ENCODE peak calls at places on chromosomes 13 and 19, in five cellular contexts. R is fibroblast of lung, L is AG04450, F is HS-27A, X is fibroblast of pulmonary artery. Q is an unnamed sample.

GRCh38 chr19:19382118-19382517 is 23.4 kb upstream of the GATAD2A start:
- DNase-seq in R (no peak), F (no peak), X (no peak), L (no peak), Q (no peak)

GRCh38 chr13:65965496-65965895 is 1264.6 kb downstream of the PCDH9 start:
- DNase-seq in F (no peak), R (peak; percentile 33), X (peak; percentile 44), L (no peak), Q (no peak)

GRCh38 chr19:495440-496332 is 600 bp upstream of the MADCAM1 start:
- DNase-seq in F (no peak), L (no peak), X (peak; percentile 44), R (peak; percentile 20), Q (peak; percentile 55)

GRCh38 chr13:46062190-46062589 is 9.6 kb upstream of the ZC3H13 start:
- DNase-seq in L (no peak), F (no peak), X (peak; percentile 41), R (peak; percentile 18), Q (no peak)

GRCh38 chr13:113023694-113024430 is 54.8 kb downstream of the MCF2L start:
- DNase-seq in R (no peak), X (no peak), F (no peak), L (no peak), Q (no peak)

GRCh38 chr13:113397606-113398425 is 33.9 kb upstream of the GRTP1 start:
- DNase-seq in F (no peak), X (no peak), R (no peak), L (no peak), Q (no peak)

GRCh38 chr13:106337096-106337495 is 198.4 kb downstream of the EFNB2 start:
- DNase-seq in X (no peak), L (peak; percentile 4), F (no peak), R (peak; percentile 52), Q (no peak)

GRCh38 chr19:41744850-41745249 is 10.5 kb upstream of the CEACAM6 start:
- DNase-seq in L (no peak), F (no peak), R (no peak), X (no peak), Q (no peak)

GRCh38 chr19:10422846-10423245 is 2.5 kb downstream of the PDE4A start:
- DNase-seq in F (no peak), X (no peak), L (no peak), R (no peak), Q (no peak)

Q was measured in dermis blood vessel endothelial cell.